ENCODE peak calls at places on chromosomes 6 and 20, in ten cellular contexts. Z is pancreas; U is AML-193; H is mucosa of descending colon; D is HT1080; B is H4; A is small intestine; P is naive thymus-derived CD4-positive, alpha-beta T cell; Y is HFFc6; C is left lung. M is an unnamed sample.

GRCh38 chr20:20223981-20224380 is 143.9 kb upstream of the INSM1 start:
- DNase-seq in Z (no peak), U (no peak), H (no peak), D (no peak), B (no peak), A (no peak), P (no peak), Y (no peak), C (no peak), M (no peak)

GRCh38 chr6:11197846-11198245 is 34.6 kb downstream of the NEDD9 start:
- DNase-seq in Z (no peak), U (no peak), H (no peak), D (no peak), B (no peak), A (no peak), P (no peak), Y (no peak), C (no peak), M (no peak)

GRCh38 chr6:9315966-9316650 is 880.8 kb upstream of the SLC35B3 start:
- DNase-seq in Z (no peak), U (no peak), H (no peak), D (no peak), B (no peak), A (no peak), P (no peak), Y (no peak), C (no peak), M (no peak)

GRCh38 chr6:159948199-159948598 is 20.7 kb upstream of the IGF2R start:
- DNase-seq in Z (no peak), U (no peak), H (no peak), D (no peak), B (no peak), A (no peak), P (no peak), Y (no peak), C (no peak), M (no peak)

GRCh38 chr6:107604549-107604948 is 114.6 kb downstream of the SOBP start:
- DNase-seq in Z (no peak), U (no peak), H (no peak), D (no peak), B (no peak), A (no peak), P (no peak), Y (no peak), C (no peak), M (no peak)

GRCh38 chr6:155645328-155645727 is 189.7 kb upstream of the NOX3 start:
- DNase-seq in Z (no peak), U (no peak), H (no peak), D (peak; percentile 27), B (peak; percentile 4), A (no peak), P (no peak), Y (peak; percentile 46), C (no peak), M (no peak)

GRCh38 chr6:81054011-81054410 is 698.5 kb downstream of the TENT5A start:
- DNase-seq in Z (no peak), U (no peak), H (no peak), D (no peak), B (no peak), A (no peak), P (no peak), Y (peak; percentile 4), C (no peak), M (no peak)

GRCh38 chr6:167238694-167239467 is 52.2 kb upstream of the UNC93A start:
- DNase-seq in Z (no peak), U (no peak), H (no peak), D (no peak), B (no peak), A (no peak), P (no peak), Y (no peak), C (no peak), M (no peak)

GRCh38 chr6:38143191-38144154 is 323.9 kb downstream of the ZFAND3 start:
- DNase-seq in Z (no peak), U (no peak), H (no peak), D (peak; percentile 67), B (no peak), A (no peak), P (no peak), Y (no peak), C (no peak), M (no peak)

GRCh38 chr20:32052090-32052791 is at the start of gene HCK:
- DNase-seq in Z (no peak), U (peak; percentile 61), H (no peak), D (no peak), B (no peak), A (no peak), P (no peak), Y (no peak), C (peak; percentile 93), M (no peak)

GRCh38 chr6:53547166-53547814 is 2.4 kb upstream of the GCLC start:
- DNase-seq in Z (no peak), U (no peak), H (no peak), D (peak; percentile 1), B (no peak), A (no peak), P (no peak), Y (no peak), C (no peak), M (no peak)

GRCh38 chr20:62133051-62133845 is 9.9 kb downstream of the PSMA7 start:
- DNase-seq in Z (no peak), U (no peak), H (no peak), D (no peak), B (no peak), A (no peak), P (no peak), Y (no peak), C (peak; percentile 82), M (no peak)

GRCh38 chr6:140303218-140303949 is 928.9 kb upstream of the CITED2 start:
- DNase-seq in Z (no peak), U (no peak), H (no peak), D (no peak), B (no peak), A (no peak), P (no peak), Y (no peak), C (no peak), M (no peak)

GRCh38 chr20:36214684-36215256 is 21.5 kb upstream of the AAR2 start:
- DNase-seq in Z (no peak), U (peak; percentile 2), H (no peak), D (no peak), B (peak; percentile 22), A (no peak), P (no peak), Y (peak; percentile 9), C (no peak), M (no peak)

GRCh38 chr6:163926642-163927041 is 512.1 kb downstream of the QKI start:
- DNase-seq in Z (no peak), U (no peak), H (no peak), D (no peak), B (no peak), A (no peak), P (no peak), Y (no peak), C (no peak), M (no peak)

GRCh38 chr20:17556842-17557674 is 12.8 kb upstream of the DSTN start:
- DNase-seq in Z (peak; percentile 86), U (no peak), H (peak; percentile 62), D (no peak), B (peak; percentile 42), A (peak; percentile 26), P (no peak), Y (peak; percentile 58), C (peak; percentile 80), M (no peak)

GRCh38 chr6:125294925-125295324 is 6.8 kb downstream of the HDDC2 start:
- DNase-seq in Z (peak; percentile 24), U (no peak), H (no peak), D (no peak), B (no peak), A (no peak), P (no peak), Y (no peak), C (no peak), M (no peak)